ENCODE peak calls at places on chromosomes 5 and 9, in eight cellular contexts. I is stromal cell of bone marrow; S is HS-27A; U is NCI-H1048; N is stimulated activated CD8-positive, alpha-beta memory T cell treated with anti-CD3 and anti-CD28 coated beads, Interleukin-4, amount 100 ng/mL, for 1 hour; Y is dorsolateral prefrontal cortex; M is mucosa of gallbladder; X is kidney tubule cell. A is an unnamed sample.

GRCh38 chr5:178438746-178439260 is 151.4 kb downstream of the COL23A1 start:
- DNase-seq in I (no peak), S (no peak), U (no peak), N (no peak), Y (no peak), M (no peak), X (no peak), A (peak; percentile 16)

GRCh38 chr9:15299374-15299939 is 7.6 kb downstream of the TTC39B start:
- DNase-seq in I (no peak), S (no peak), U (no peak), N (no peak), Y (no peak), M (no peak), X (no peak), A (no peak)

GRCh38 chr5:72241346-72242003 is 78.6 kb downstream of the MRPS27 start:
- DNase-seq in I (no peak), S (no peak), U (no peak), N (no peak), Y (peak; percentile 50), M (no peak), X (no peak), A (no peak)

GRCh38 chr9:106745457-106745856 is 117.5 kb upstream of the ZNF462 start:
- DNase-seq in I (peak; percentile 68), S (no peak), U (no peak), N (no peak), Y (no peak), M (no peak), X (peak; percentile 12), A (peak; percentile 78)

GRCh38 chr5:93632327-93632726 is 49.3 kb downstream of the NR2F1 start:
- DNase-seq in I (no peak), S (no peak), U (no peak), N (no peak), Y (no peak), M (no peak), X (no peak), A (no peak)

GRCh38 chr9:34454571-34455065 is 3.8 kb downstream of the FAM219A start:
- DNase-seq in I (peak; percentile 83), S (peak; percentile 54), U (no peak), N (no peak), Y (no peak), M (no peak), X (peak; percentile 68), A (peak; percentile 82)

GRCh38 chr5:1748271-1748670 is 51.4 kb downstream of the MRPL36 start:
- DNase-seq in I (no peak), S (no peak), U (no peak), N (no peak), Y (no peak), M (no peak), X (no peak), A (no peak)

GRCh38 chr9:93205045-93205768 is 21.3 kb downstream of the WNK2 start:
- DNase-seq in I (peak; percentile 39), S (no peak), U (no peak), N (no peak), Y (peak; percentile 62), M (no peak), X (no peak), A (no peak)

GRCh38 chr5:77015938-77016569 is 14.2 kb upstream of the AGGF1 start:
- DNase-seq in I (peak; percentile 45), S (no peak), U (no peak), N (no peak), Y (no peak), M (no peak), X (peak; percentile 58), A (peak; percentile 66)

GRCh38 chr5:65992630-65993029 is 66.3 kb downstream of the ERBIN start:
- DNase-seq in I (no peak), S (no peak), U (no peak), N (no peak), Y (no peak), M (no peak), X (no peak), A (no peak)

GRCh38 chr5:126865299-126865698 is 88.4 kb downstream of the LMNB1 start:
- DNase-seq in I (peak; percentile 89), S (no peak), U (no peak), N (no peak), Y (no peak), M (no peak), X (peak; percentile 10), A (peak; percentile 50)

GRCh38 chr9:85077954-85078353 is 408.4 kb downstream of the NTRK2 start:
- DNase-seq in I (no peak), S (no peak), U (no peak), N (no peak), Y (no peak), M (no peak), X (no peak), A (no peak)

GRCh38 chr5:132416306-132417009 is 46.9 kb downstream of the SLC22A5 start:
- DNase-seq in I (no peak), S (no peak), U (no peak), N (no peak), Y (no peak), M (no peak), X (no peak), A (no peak)